ENCODE peak calls at places on chromosomes 2 and 18, in seven cellular contexts. Z, E, L, B, A, Q and D are unnamed samples.

GRCh38 chr2:197576631-197577030 is 60.8 kb downstream of the MOB4 start:
- DNase-seq in A (no peak), E (no peak), Q (peak), B (no peak), Z (no peak), L (no peak), D (no peak)

GRCh38 chr2:238163494-238164198 is 4.9 kb downstream of the ERFE start:
- DNase-seq in Q (no peak), B (peak), E (no peak), Z (no peak), L (no peak), A (no peak), D (no peak)

GRCh38 chr18:60543646-60544045 is 171.1 kb upstream of the MC4R start:
- DNase-seq in B (no peak), Z (no peak), E (no peak), Q (no peak), L (peak), A (no peak), D (no peak)

GRCh38 chr2:68790600-68790999 is 56.0 kb downstream of the ARHGAP25 start:
- DNase-seq in B (no peak), Q (no peak), L (no peak), Z (no peak), A (no peak), E (no peak), D (no peak)

GRCh38 chr2:167966367-167966766 is 281.0 kb downstream of the STK39 start:
- DNase-seq in L (no peak), B (no peak), E (no peak), A (no peak), Q (no peak), Z (no peak), D (no peak)

GRCh38 chr2:32553829-32554432 is 73.9 kb upstream of the TTC27 start:
- DNase-seq in B (no peak), Q (peak), E (no peak), A (no peak), L (peak), Z (no peak), D (peak)

GRCh38 chr2:142131016-142131714 is at the start of gene LRP1B:
- DNase-seq in A (peak), Z (no peak), E (no peak), Q (peak), L (peak), B (no peak), D (no peak)

GRCh38 chr2:118992740-118993391 is 50.9 kb downstream of the MARCO start:
- DNase-seq in A (no peak), Z (no peak), B (no peak), E (no peak), L (peak), Q (no peak), D (no peak)

GRCh38 chr2:62423235-62423634 is 82.8 kb downstream of the TMEM17 start:
- DNase-seq in E (no peak), A (no peak), Z (no peak), Q (peak), L (peak), B (no peak), D (no peak)

GRCh38 chr2:134791606-134792005 is 46.8 kb upstream of the ACMSD start:
- DNase-seq in Z (no peak), E (no peak), Q (no peak), B (no peak), L (no peak), A (no peak), D (no peak)

GRCh38 chr2:226797989-226798421 is 1.6 kb downstream of the IRS1 start:
- DNase-seq in E (no peak), Q (peak), A (peak), Z (peak), L (peak), B (no peak), D (peak)

GRCh38 chr2:119586085-119586484 is 41.8 kb downstream of the CFAP221 start:
- DNase-seq in Q (no peak), A (no peak), E (no peak), B (no peak), Z (no peak), L (no peak), D (no peak)

GRCh38 chr2:11275910-11276309 is 68.5 kb downstream of the ROCK2 start:
- DNase-seq in E (no peak), Q (no peak), B (no peak), Z (no peak), L (no peak), A (no peak), D (no peak)

GRCh38 chr2:190277234-190278112 is 42.2 kb downstream of the HIBCH start:
- DNase-seq in A (no peak), B (no peak), L (peak), E (no peak), Z (no peak), Q (peak), D (no peak)

GRCh38 chr18:79493211-79493800 is 97.6 kb downstream of the NFATC1 start:
- DNase-seq in L (no peak), A (no peak), Z (peak), Q (no peak), B (no peak), E (no peak), D (no peak)

GRCh38 chr2:138433995-138434991 is 67.3 kb upstream of the SPOPL start:
- DNase-seq in L (no peak), A (no peak), Z (no peak), B (peak), Q (peak), E (no peak), D (no peak)

GRCh38 chr18:7459851-7460774 is 107.0 kb upstream of the PTPRM start:
- DNase-seq in B (no peak), L (no peak), Q (no peak), A (no peak), E (no peak), Z (no peak), D (no peak)

GRCh38 chr2:119004602-119005001 is 62.6 kb downstream of the MARCO start:
- DNase-seq in Z (no peak), Q (no peak), E (no peak), B (no peak), A (no peak), L (no peak), D (no peak)

GRCh38 chr2:241209271-241209670 is 20.8 kb downstream of the ANO7 start:
- DNase-seq in L (no peak), Z (no peak), B (no peak), Q (no peak), E (no peak), A (no peak), D (no peak)

GRCh38 chr2:105576050-105576439 is 168.7 kb upstream of the NCK2 start:
- DNase-seq in Q (no peak), Z (no peak), L (no peak), E (no peak), B (no peak), A (no peak), D (no peak)

GRCh38 chr2:231130657-231131056 is 5.8 kb upstream of the HTR2B start:
- DNase-seq in Z (no peak), A (no peak), L (peak), E (no peak), Q (no peak), B (no peak), D (no peak)

GRCh38 chr2:189580267-189580661 is 322 bp downstream of the SLC40A1 start:
- DNase-seq in Z (peak), L (peak), Q (no peak), B (peak), E (peak), A (peak), D (no peak)

GRCh38 chr2:128319773-128320608 is 1.3 kb upstream of the HS6ST1 start:
- DNase-seq in Z (peak), L (no peak), A (no peak), B (no peak), Q (no peak), E (no peak), D (no peak)

GRCh38 chr2:128308284-128308731 is 10.4 kb downstream of the HS6ST1 start:
- DNase-seq in B (no peak), E (no peak), Q (no peak), Z (peak), A (no peak), L (no peak), D (no peak)

GRCh38 chr2:98160574-98160973 is 73.6 kb downstream of the VWA3B start:
- DNase-seq in E (no peak), B (no peak), Q (no peak), A (no peak), L (no peak), Z (no peak), D (no peak)

GRCh38 chr2:193868833-193869232 is 1674.1 kb upstream of the TMEFF2 start:
- DNase-seq in A (no peak), L (peak), B (no peak), Q (no peak), Z (no peak), E (peak), D (no peak)

GRCh38 chr2:3423492-3424170 is 44.1 kb downstream of the TRAPPC12 start:
- DNase-seq in A (peak), Q (peak), L (peak), B (peak), E (no peak), Z (peak), D (peak)

GRCh38 chr2:8447610-8448221 is 234.1 kb upstream of the ID2 start:
- DNase-seq in L (peak), Q (peak), Z (no peak), B (no peak), A (no peak), E (no peak), D (no peak)

GRCh38 chr2:72750466-72750865 is 75.4 kb downstream of the EXOC6B start:
- DNase-seq in L (no peak), A (no peak), Q (no peak), E (no peak), Z (no peak), B (no peak), D (no peak)